ENCODE peak calls at places on chromosomes 2 and 18, in seven cellular contexts. A is keratinocyte, H is K562, X is HepG2, Q is ovary, F is hepatocyte, P is esophagus muscularis mucosa. C is an unnamed sample.

GRCh38 chr2:150303281-150303680 is 184.2 kb downstream of the RND3 start:
- DNase-seq in F (no peak), A (no peak), Q (no peak), X (no peak), P (no peak), H (no peak), C (no peak)

GRCh38 chr18:24011095-24011917 is 3.2 kb upstream of the TTC39C start:
- DNase-seq in H (no peak), Q (no peak), A (no peak), X (no peak), F (no peak), P (no peak), C (no peak)

GRCh38 chr2:233418761-233419625 is 64.7 kb downstream of the DGKD start:
- DNase-seq in H (no peak), A (no peak), Q (peak; percentile 28), P (peak; percentile 90), X (no peak), F (no peak), C (no peak)

GRCh38 chr2:139544452-139544851 is 764.3 kb upstream of the NXPH2 start:
- DNase-seq in F (no peak), H (no peak), A (no peak), P (no peak), Q (no peak), X (no peak), C (no peak)

GRCh38 chr2:17594533-17595391 is 54.3 kb downstream of the VSNL1 start:
- DNase-seq in H (no peak), P (peak; percentile 62), Q (no peak), F (no peak), A (no peak), X (peak; percentile 29), C (no peak)

GRCh38 chr18:415627-416612 is 84.6 kb downstream of the COLEC12 start:
- DNase-seq in H (no peak), P (no peak), Q (no peak), X (no peak), F (no peak), A (peak; percentile 23), C (no peak)

GRCh38 chr2:47344890-47345583 is 57.9 kb upstream of the MSH2 start:
- DNase-seq in P (no peak), A (no peak), Q (peak; percentile 73), X (peak; percentile 100), H (peak; percentile 78), F (peak; percentile 96), C (peak; percentile 91)

GRCh38 chr18:31506024-31506742 is 8.2 kb downstream of the DSG2 start:
- DNase-seq in P (no peak), Q (no peak), H (no peak), A (no peak), X (peak; percentile 46), F (no peak), C (no peak)

GRCh38 chr2:102509749-102510148 is 36.7 kb downstream of the SLC9A4 start:
- DNase-seq in Q (no peak), A (no peak), H (no peak), F (no peak), X (no peak), P (no peak), C (no peak)

GRCh38 chr2:237062585-237062984 is 23.1 kb upstream of the COPS8 start:
- DNase-seq in P (no peak), Q (no peak), F (no peak), A (no peak), H (no peak), X (no peak), C (no peak)

GRCh38 chr2:176553685-176554106 is 284.5 kb downstream of the MTX2 start:
- DNase-seq in P (no peak), Q (peak; percentile 76), X (no peak), H (no peak), A (no peak), F (peak; percentile 38), C (peak; percentile 38)

GRCh38 chr2:212975333-212975732 is 176.1 kb downstream of the IKZF2 start:
- DNase-seq in X (no peak), H (no peak), F (no peak), A (no peak), Q (no peak), P (no peak), C (no peak)

GRCh38 chr18:23596183-23596582 is 9.9 kb upstream of the NPC1 start:
- DNase-seq in H (no peak), F (no peak), P (no peak), A (no peak), Q (no peak), X (no peak), C (no peak)

GRCh38 chr18:22550861-22551260 is 133.1 kb upstream of the CTAGE1 start:
- DNase-seq in P (no peak), X (no peak), H (no peak), A (no peak), F (no peak), Q (no peak), C (no peak)

GRCh38 chr2:206229642-206230041 is 44.8 kb upstream of the ZDBF2 start:
- DNase-seq in X (no peak), Q (no peak), A (no peak), H (no peak), F (no peak), P (no peak), C (no peak)

GRCh38 chr2:206219957-206220356 is 54.5 kb upstream of the ZDBF2 start:
- DNase-seq in X (no peak), F (no peak), A (no peak), P (no peak), H (no peak), Q (no peak), C (no peak)

GRCh38 chr2:206230060-206230890 is 44.2 kb upstream of the ZDBF2 start:
- DNase-seq in Q (no peak), F (peak; percentile 8), P (no peak), A (peak; percentile 69), H (no peak), X (no peak), C (no peak)

GRCh38 chr2:206220997-206221396 is 53.5 kb upstream of the ZDBF2 start:
- DNase-seq in P (no peak), F (no peak), Q (no peak), X (no peak), A (no peak), H (no peak), C (no peak)

DNA sequence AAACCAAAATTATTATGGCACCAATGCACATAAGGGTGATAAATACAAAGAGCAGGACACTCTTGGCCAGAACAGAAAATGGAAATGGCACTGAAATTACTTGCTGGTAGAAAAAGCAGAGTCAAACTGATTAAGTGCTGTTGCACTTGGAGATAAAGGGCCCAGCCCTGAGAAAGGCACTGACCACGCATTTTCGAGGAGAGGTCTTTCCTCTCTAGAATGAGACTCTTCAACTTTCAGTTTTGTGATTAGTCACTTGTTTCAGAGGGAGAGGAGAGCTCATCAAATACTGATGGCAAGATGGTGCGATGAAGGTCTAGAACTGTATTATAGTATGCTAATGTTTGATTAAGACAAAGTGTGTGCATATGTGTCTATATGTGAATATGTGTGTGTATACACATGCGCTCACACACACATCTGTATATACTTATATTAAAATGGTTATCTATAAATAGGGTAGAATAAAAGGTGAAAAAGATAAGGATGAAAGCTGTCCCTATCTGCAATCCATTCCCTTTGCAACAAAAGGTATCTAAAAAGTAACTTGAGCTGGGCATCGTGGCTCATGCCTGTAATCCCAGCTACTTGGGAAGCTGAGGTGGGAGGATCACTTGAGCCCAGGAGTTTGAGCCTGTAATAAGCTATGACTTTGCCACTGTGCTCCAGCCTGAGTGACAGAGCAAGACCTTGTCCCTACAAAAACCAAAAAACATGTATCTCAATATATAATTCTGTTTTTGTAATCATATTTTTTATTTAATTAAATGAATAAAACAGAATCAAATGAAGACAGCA is 48.8 kb upstream of the ZDBF2 start:
- DNase-seq in X (no peak), H (no peak), P (no peak), Q (no peak), F (no peak), A (no peak), C (no peak)
- H3K4me3 ChIP-seq in X (no peak overlapping the region), H (no peak overlapping the region), P (no peak overlapping the region), Q (no peak overlapping the region), F (no peak overlapping the region), A (no peak overlapping the region), C (no peak overlapping the region)

DNA sequence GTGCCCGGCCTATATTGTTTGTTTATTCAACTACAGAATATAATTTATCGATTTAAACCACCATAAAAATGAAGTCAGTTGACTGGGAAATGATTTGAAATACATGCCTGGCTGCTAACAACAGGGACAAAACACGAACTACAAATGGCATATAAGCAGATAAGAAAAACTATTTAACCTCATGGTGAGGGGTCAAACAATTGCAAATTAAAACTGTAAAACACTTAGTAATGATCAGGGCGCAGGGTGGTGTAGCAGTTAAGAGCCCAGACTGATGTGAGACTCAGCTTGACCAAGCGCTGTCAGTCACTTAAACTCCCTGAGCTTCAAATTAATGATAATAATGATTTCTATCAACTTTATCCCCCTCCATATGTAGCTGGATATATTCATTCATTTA is 6.7 kb downstream of the MTHFD2 start:
- DNase-seq in A (no peak), H (no peak), Q (no peak), F (no peak), X (no peak), P (no peak), C (no peak)
- H3K36me3 ChIP-seq in A (peaks cover 15% of the 10 kb centered on the region), H (peaks cover 96% of the 10 kb centered on the region), Q (no peaks in the 10 kb centered on the region), F (no peaks in the 10 kb centered on the region), X (peaks cover 11% of the 10 kb centered on the region), P (peaks cover 23% of the 10 kb centered on the region), C (peaks cover 2% of the 10 kb centered on the region)

GRCh38 chr2:118492335-118492734 is 355.1 kb downstream of the EN1 start:
- DNase-seq in H (no peak), F (peak; percentile 18), P (no peak), A (no peak), Q (no peak), X (peak; percentile 23), C (no peak)
- TF ChIP-seq CTCF in H (no peak), F (peak; percentile 40), P (no peak), A (peak; percentile 38), Q (no peak), X (peak; percentile 29), C (peak; percentile 35)

GRCh38 chr18:13313006-13313661 is 94.6 kb downstream of the LDLRAD4 start:
- DNase-seq in P (no peak), F (no peak), H (no peak), A (no peak), X (peak; percentile 67), Q (no peak), C (no peak)
- H3K4me3 ChIP-seq in P (no peak overlapping the region), F (no peak overlapping the region), H (no peak overlapping the region), A (no peak overlapping the region), X (no peak overlapping the region), Q (no peak overlapping the region), C (no peak overlapping the region)

DNA sequence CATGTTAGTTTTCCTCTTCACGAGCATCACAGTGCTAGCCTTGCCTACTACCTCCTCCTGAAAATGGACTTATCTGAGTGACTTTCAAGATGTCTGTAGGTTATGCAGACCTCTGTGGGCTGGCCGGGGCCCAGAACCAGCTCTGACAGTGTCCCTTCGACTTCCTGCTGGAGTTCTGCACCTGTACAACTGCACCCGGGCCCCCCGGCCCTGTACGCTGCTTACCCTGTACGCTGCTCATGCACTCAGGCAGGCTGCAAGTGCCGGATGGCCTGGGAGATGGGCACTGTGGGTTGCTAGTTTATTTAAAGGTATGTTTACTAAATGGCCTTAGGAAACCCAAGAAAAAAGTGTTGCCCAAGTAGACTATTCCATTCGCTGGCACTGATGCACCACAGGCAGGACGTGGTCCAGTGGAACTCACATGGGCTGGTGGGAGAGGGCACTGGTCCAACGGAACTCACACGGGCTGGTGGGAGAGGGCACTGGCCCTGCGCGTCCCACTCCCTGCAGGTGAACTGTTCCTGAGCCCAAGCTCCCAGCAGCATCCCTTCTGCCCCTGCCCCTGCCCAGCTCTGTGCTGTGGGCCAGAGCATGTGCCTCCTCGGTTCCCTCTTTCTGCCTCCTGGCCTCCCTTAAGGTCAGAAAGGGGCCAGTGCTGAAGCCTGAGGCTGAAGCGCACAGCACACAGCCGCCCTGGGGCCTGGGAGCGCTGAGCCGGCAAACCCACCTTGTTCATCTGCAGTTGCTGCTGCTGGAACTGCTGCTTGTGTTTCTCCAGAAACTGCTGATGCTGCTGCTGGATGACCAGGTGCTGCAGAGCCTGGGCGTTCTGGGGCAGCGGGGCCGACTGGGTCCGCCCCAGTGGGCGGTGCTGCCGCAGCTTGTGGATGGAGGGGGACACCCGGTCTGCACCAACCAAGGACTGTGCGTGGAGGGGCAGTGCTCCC is 274.8 kb downstream of the HDAC4 start:
- DNase-seq in H (no peak), Q (no peak), A (no peak), F (no peak), X (no peak), P (no peak), C (no peak)
- H3K36me3 ChIP-seq in H (peaks cover 22% of the 10 kb centered on the region), Q (no peaks in the 10 kb centered on the region), A (peaks cover 4% of the 10 kb centered on the region), F (no peaks in the 10 kb centered on the region), X (peaks cover 29% of the 10 kb centered on the region), P (peaks cover 49% of the 10 kb centered on the region), C (peaks cover 2% of the 10 kb centered on the region)